ENCODE peak calls at places on chromosomes 13 and 19, in six cellular contexts. R is spleen, K is hepatocyte, U is BE2C, X is fibroblast of lung, M is psoas muscle. C is an unnamed sample. For H3K27me3 and H3K4me1, the result is how much of the 10 kb centered on the place peaks cover.

GRCh38 chr19:39915101-39915847 is 19.2 kb downstream of the FCGBP start:
- DNase-seq in R (peak), K (peak), U (no peak), X (no peak), M (no peak), C (peak)

GRCh38 chr19:39187552-39187943 is 9.2 kb upstream of the NCCRP1 start:
- DNase-seq in R (no peak), K (no peak), U (no peak), X (no peak), M (no peak), C (no peak)

GRCh38 chr19:52963229-52963760 is 614 bp upstream of the ZNF816 start:
- DNase-seq in R (peak), K (peak), U (peak), X (no peak), M (no peak), C (no peak)

GRCh38 chr19:13040232-13040915 is 45.1 kb downstream of the NFIX start:
- DNase-seq in R (no peak), K (no peak), U (no peak), X (no peak), M (no peak), C (no peak)

GRCh38 chr13:94369862-94370491 is 109.5 kb downstream of the DCT start:
- DNase-seq in R (no peak), K (no peak), U (no peak), X (peak), M (no peak), C (no peak)

GRCh38 chr19:10223488-10224213 is 7.5 kb downstream of the S1PR2 start:
- DNase-seq in R (no peak), K (no peak), U (no peak), X (no peak), M (no peak), C (no peak)

GRCh38 chr13:114124921-114125320 is 7.5 kb downstream of the RASA3 start:
- DNase-seq in R (no peak), K (no peak), U (no peak), X (peak), M (peak), C (no peak)

GRCh38 chr13:50842711-50843255 is 709 bp downstream of the DLEU7 start:
- DNase-seq in R (peak), K (no peak), U (no peak), X (no peak), M (peak), C (no peak)

GRCh38 chr19:5186293-5187050 is 154.1 kb downstream of the PTPRS start:
- DNase-seq in R (no peak), K (no peak), U (no peak), X (peak), M (no peak), C (peak)

GRCh38 chr13:24116103-24116502 is 44.4 kb upstream of the SPATA13 start:
- DNase-seq in R (no peak), K (no peak), U (no peak), X (peak), M (no peak), C (no peak)

GRCh38 chr13:38687246-38688229 is 661 bp downstream of the FREM2 start:
- DNase-seq in R (no peak), K (peak), U (no peak), X (peak), M (peak), C (no peak)

GRCh38 chr13:40401911-40402776 is 264.3 kb downstream of the FOXO1 start:
- DNase-seq in R (peak), K (peak), U (peak), X (peak), M (peak), C (peak)

GRCh38 chr19:52703917-52704316 is 30.9 kb downstream of the ZNF611 start:
- DNase-seq in R (no peak), K (no peak), U (no peak), X (no peak), M (no peak), C (no peak)

GRCh38 chr19:38497907-38498306 is 64.4 kb downstream of the RYR1 start:
- DNase-seq in R (no peak), K (no peak), U (no peak), X (no peak), M (no peak), C (no peak)

GRCh38 chr19:7605490-7606222 is 10.0 kb downstream of the CAMSAP3 start:
- DNase-seq in R (no peak), K (no peak), U (peak), X (no peak), M (no peak), C (no peak)

GRCh38 chr13:50909605-50910482 is at the start of gene RNASEH2B:
- DNase-seq in R (peak), K (peak), U (peak), X (peak), M (peak), C (peak)

GRCh38 chr13:88602786-88603777 is 931.9 kb downstream of the SLITRK5 start:
- DNase-seq in R (no peak), K (no peak), U (no peak), X (no peak), M (no peak), C (no peak)

GRCh38 chr13:111209613-111210012 is 94.5 kb downstream of the ARHGEF7 start:
- DNase-seq in R (no peak), K (no peak), U (no peak), X (no peak), M (no peak), C (no peak)

DNA sequence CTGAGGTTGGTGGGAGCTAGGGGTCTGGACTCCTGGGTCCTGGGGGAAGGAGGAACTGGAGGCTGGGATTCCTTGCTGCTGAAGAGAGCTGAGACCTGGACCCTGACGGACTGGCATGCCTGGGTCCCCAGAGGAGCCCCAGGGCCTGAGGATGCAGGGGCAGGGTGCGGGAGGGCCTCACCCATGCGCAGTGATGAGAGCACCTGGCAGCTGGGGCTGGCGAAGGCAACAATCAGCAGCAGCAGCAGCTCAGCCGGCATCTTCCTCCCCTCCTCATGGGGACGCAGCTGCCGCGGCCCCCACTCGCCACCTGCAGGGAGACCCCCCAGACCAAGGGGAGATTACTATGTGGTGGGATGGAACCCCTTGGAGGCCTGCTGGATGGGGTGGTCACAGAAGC is 4.5 kb downstream of the GRIK5 start:
- DNase-seq in R (no peak), K (no peak), U (no peak), X (no peak), M (no peak), C (no peak)
- H3K27me3 ChIP-seq in R (under half), K (under half), U (under half), X (under half), M (under half), C (under half)

GRCh38 chr19:55660404-55660803 is 5.6 kb downstream of the U2AF2 start:
- DNase-seq in R (no peak), K (no peak), U (no peak), X (no peak), M (peak), C (no peak)
- H3K4me1 ChIP-seq in R (half or more), K (under half), U (under half), X (under half), M (under half), C (under half)

GRCh38 chr13:20142927-20143480 is 17.8 kb downstream of the GJA3 start:
- DNase-seq in R (no peak), K (no peak), U (no peak), X (no peak), M (no peak), C (peak)

GRCh38 chr13:20148501-20149183 is 12.2 kb downstream of the GJA3 start:
- DNase-seq in R (no peak), K (no peak), U (no peak), X (no peak), M (no peak), C (no peak)

GRCh38 chr13:20146381-20146780 is 14.5 kb downstream of the GJA3 start:
- DNase-seq in R (no peak), K (no peak), U (no peak), X (no peak), M (no peak), C (no peak)

GRCh38 chr13:20144141-20144850 is 16.6 kb downstream of the GJA3 start:
- DNase-seq in R (no peak), K (no peak), U (no peak), X (no peak), M (no peak), C (no peak)

DNA sequence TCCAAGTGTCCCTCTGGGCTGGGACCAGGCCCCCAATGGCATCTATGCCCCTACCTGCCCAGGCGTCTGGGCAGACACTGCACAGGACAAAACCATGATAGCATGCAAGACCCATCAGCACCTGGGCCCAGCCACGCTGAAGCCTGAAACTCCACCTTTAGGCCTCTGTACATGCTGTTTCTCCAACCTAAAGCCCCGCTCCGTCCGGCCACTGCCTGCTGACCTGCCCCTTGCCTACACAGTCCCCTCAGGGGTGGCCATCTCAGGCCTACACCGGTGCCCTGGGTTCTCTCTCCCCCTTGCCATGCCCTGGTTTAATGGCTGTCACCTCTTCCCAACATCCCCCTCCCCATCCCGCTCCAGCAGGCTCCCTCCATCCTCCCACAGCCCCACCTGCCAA is 15.3 kb downstream of the GJA3 start:
- DNase-seq in R (no peak), K (no peak), U (no peak), X (no peak), M (no peak), C (no peak)
- H3K27me3 ChIP-seq in R (under half), K (under half), U (half or more), X (under half), M (under half), C (under half)

GRCh38 chr19:55277494-55277893 is 2.4 kb downstream of the HSPBP1 start:
- DNase-seq in R (no peak), K (no peak), U (no peak), X (no peak), M (no peak), C (no peak)
- H3K4me1 ChIP-seq in R (half or more), K (under half), U (under half), X (under half), M (under half), C (under half)

GRCh38 chr13:107866007-107866665 is 349.2 kb downstream of the LIG4 start:
- DNase-seq in R (no peak), K (peak), U (peak), X (peak), M (no peak), C (no peak)

GRCh38 chr13:107866666-107867623 is 348.4 kb downstream of the LIG4 start:
- DNase-seq in R (no peak), K (peak), U (peak), X (peak), M (no peak), C (no peak)

GRCh38 chr13:107865643-107866006 is 349.7 kb downstream of the LIG4 start:
- DNase-seq in R (no peak), K (no peak), U (no peak), X (peak), M (no peak), C (no peak)

GRCh38 chr13:107870400-107870799 is 344.9 kb downstream of the LIG4 start:
- DNase-seq in R (no peak), K (peak), U (no peak), X (no peak), M (no peak), C (no peak)

GRCh38 chr13:107867701-107868661 is 347.4 kb downstream of the LIG4 start:
- DNase-seq in R (no peak), K (peak), U (peak), X (peak), M (no peak), C (no peak)
- H3K27me3 ChIP-seq in R (half or more), K (under half), U (under half), X (under half), M (under half), C (under half)

GRCh38 chr19:49324801-49325491 is at the start of gene SLC6A16:
- DNase-seq in R (no peak), K (no peak), U (no peak), X (no peak), M (no peak), C (peak)
- H3K4me1 ChIP-seq in R (half or more), K (under half), U (under half), X (under half), M (under half), C (under half)

GRCh38 chr13:72505376-72505775 is 222.1 kb downstream of the MZT1 start:
- DNase-seq in R (no peak), K (no peak), U (no peak), X (peak), M (no peak), C (no peak)
- H3K27me3 ChIP-seq in R (under half), K (under half), U (under half), X (under half), M (under half), C (under half)

GRCh38 chr13:77698211-77699058 is 948 bp downstream of the SLAIN1 start:
- DNase-seq in R (peak), K (peak), U (peak), X (peak), M (peak), C (no peak)
- H3K4me1 ChIP-seq in R (half or more), K (under half), U (under half), X (under half), M (under half), C (under half)

GRCh38 chr19:17456127-17456526 is 4.6 kb downstream of the NXNL1 start:
- DNase-seq in R (no peak), K (no peak), U (no peak), X (no peak), M (no peak), C (no peak)

GRCh38 chr19:17454579-17454978 is 6.1 kb upstream of the TMEM221 start:
- DNase-seq in R (no peak), K (no peak), U (no peak), X (no peak), M (no peak), C (no peak)

GRCh38 chr19:17457621-17458020 is 3.1 kb downstream of the NXNL1 start:
- DNase-seq in R (no peak), K (no peak), U (no peak), X (no peak), M (no peak), C (no peak)

GRCh38 chr19:17455308-17455707 is 5.4 kb downstream of the NXNL1 start:
- DNase-seq in R (no peak), K (no peak), U (no peak), X (no peak), M (no peak), C (no peak)

GRCh38 chr19:17455711-17456123 is 5.0 kb downstream of the NXNL1 start:
- DNase-seq in R (no peak), K (no peak), U (peak), X (no peak), M (no peak), C (no peak)
- H3K27me3 ChIP-seq in R (half or more), K (under half), U (half or more), X (under half), M (under half), C (under half)

GRCh38 chr13:99982741-99983400 is 1.3 kb downstream of the ZIC2 start:
- DNase-seq in R (no peak), K (no peak), U (no peak), X (no peak), M (no peak), C (no peak)
- H3K4me1 ChIP-seq in R (half or more), K (under half), U (under half), X (under half), M (under half), C (under half)